ENCODE peak calls at places on chromosomes 5 and 9, in nine cellular contexts. Y, W, L, X, V, Z, K, D and O are unnamed samples.

GRCh38 chr9:129544766-129545165 is 76.1 kb downstream of the C9orf50 start:
- DNase-seq in Y (no peak), W (no peak), L (no peak), X (no peak), V (peak), Z (peak), K (no peak), D (no peak), O (peak)

GRCh38 chr5:90528704-90529233 is 615 bp downstream of the LYSMD3 start:
- DNase-seq in Y (no peak), W (no peak), L (no peak), X (peak), V (no peak), Z (peak), K (peak), D (no peak), O (peak)

GRCh38 chr5:159310492-159310891 is 19.8 kb downstream of the IL12B start:
- DNase-seq in Y (no peak), W (peak), L (no peak), X (peak), V (peak), Z (no peak), K (no peak), D (no peak), O (peak)

GRCh38 chr9:84170521-84171141 is 169.9 kb downstream of the SLC28A3 start:
- DNase-seq in Y (peak), W (no peak), L (peak), X (peak), V (peak), Z (peak), K (no peak), D (peak), O (peak)

GRCh38 chr9:4193391-4193790 is 106.5 kb downstream of the GLIS3 start:
- DNase-seq in Y (no peak), W (no peak), L (no peak), X (no peak), V (no peak), Z (no peak), K (no peak), D (no peak), O (no peak)

GRCh38 chr9:130825809-130826208 is 9.2 kb upstream of the ABL1 start:
- DNase-seq in Y (no peak), W (no peak), L (no peak), X (no peak), V (no peak), Z (no peak), K (no peak), D (no peak), O (no peak)

GRCh38 chr9:4987996-4988421 is 2.9 kb downstream of the JAK2 start:
- DNase-seq in Y (no peak), W (no peak), L (peak), X (peak), V (peak), Z (peak), K (peak), D (no peak), O (peak)

GRCh38 chr5:18992264-18992663 is 995.7 kb downstream of the CDH18 start:
- DNase-seq in Y (no peak), W (no peak), L (no peak), X (no peak), V (no peak), Z (no peak), K (no peak), D (no peak), O (no peak)

GRCh38 chr9:137506274-137506673 is 43.9 kb downstream of the PNPLA7 start:
- DNase-seq in Y (no peak), W (no peak), L (no peak), X (no peak), V (no peak), Z (no peak), K (no peak), D (no peak), O (no peak)

GRCh38 chr9:27491164-27491563 is 32.9 kb upstream of the IFNK start:
- DNase-seq in Y (no peak), W (no peak), L (no peak), X (no peak), V (peak), Z (peak), K (no peak), D (no peak), O (no peak)

GRCh38 chr9:132768932-132769894 is 98.9 kb downstream of the GTF3C4 start:
- DNase-seq in Y (peak), W (peak), L (no peak), X (peak), V (peak), Z (peak), K (peak), D (peak), O (peak)

GRCh38 chr5:94870496-94871214 is 252.2 kb downstream of the SLF1 start:
- DNase-seq in Y (no peak), W (no peak), L (no peak), X (peak), V (no peak), Z (no peak), K (no peak), D (no peak), O (no peak)

GRCh38 chr5:99315413-99316178 is 386.8 kb upstream of the CHD1 start:
- DNase-seq in Y (no peak), W (no peak), L (no peak), X (no peak), V (no peak), Z (no peak), K (no peak), D (no peak), O (no peak)

GRCh38 chr9:131277673-131278420 is 1.5 kb upstream of the FAM78A start:
- DNase-seq in Y (peak), W (no peak), L (peak), X (peak), V (peak), Z (peak), K (peak), D (peak), O (peak)

GRCh38 chr5:84218546-84218945 is 166.1 kb downstream of the EDIL3 start:
- DNase-seq in Y (no peak), W (no peak), L (no peak), X (no peak), V (peak), Z (peak), K (no peak), D (no peak), O (no peak)

GRCh38 chr5:139104577-139105271 is 93.4 kb downstream of the SIL1 start:
- DNase-seq in Y (peak), W (no peak), L (peak), X (no peak), V (peak), Z (peak), K (no peak), D (peak), O (peak)

GRCh38 chr9:85716031-85716877 is 25.5 kb downstream of the AGTPBP1 start:
- DNase-seq in Y (no peak), W (no peak), L (no peak), X (peak), V (no peak), Z (no peak), K (no peak), D (no peak), O (no peak)

GRCh38 chr5:1317921-1318565 is 23.2 kb upstream of the TERT start:
- DNase-seq in Y (peak), W (no peak), L (no peak), X (no peak), V (no peak), Z (no peak), K (no peak), D (no peak), O (no peak)

GRCh38 chr9:124708633-124709032 is 62.5 kb downstream of the NR6A1 start:
- DNase-seq in Y (no peak), W (no peak), L (no peak), X (no peak), V (peak), Z (peak), K (no peak), D (no peak), O (peak)

GRCh38 chr9:137236936-137237421 is 4.1 kb upstream of the TUBB4B start:
- DNase-seq in Y (no peak), W (no peak), L (no peak), X (no peak), V (no peak), Z (no peak), K (no peak), D (no peak), O (no peak)

DNA sequence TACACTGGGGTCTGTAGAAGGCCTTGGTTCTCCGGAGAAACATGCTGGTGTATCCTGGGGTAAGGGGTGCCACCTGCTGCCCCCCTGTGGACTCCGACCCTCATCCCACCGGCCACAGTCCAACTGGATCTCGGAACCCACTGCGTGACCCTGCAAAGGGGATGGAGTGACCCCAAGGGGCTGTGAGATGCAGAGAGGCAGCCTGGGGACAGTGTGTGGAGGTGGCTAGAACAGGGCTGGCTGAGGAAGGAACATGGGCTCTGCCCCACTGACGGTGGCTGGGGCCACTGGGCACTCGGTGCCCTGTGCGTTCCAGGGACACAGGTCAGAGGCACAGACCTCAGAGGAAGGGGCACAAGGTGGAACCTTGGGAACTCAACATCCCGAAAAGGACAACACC is 2.3 kb downstream of the NACC2 start:
- DNase-seq in Y (no peak), W (no peak), L (no peak), X (no peak), V (no peak), Z (no peak), K (no peak), D (peak), O (no peak)
- H3K4me3 ChIP-seq in Y (no peak), W (no peak), L (no peak), X (no peak), V (no peak), Z (no peak), K (no peak), D (peak), O (no peak)

DNA sequence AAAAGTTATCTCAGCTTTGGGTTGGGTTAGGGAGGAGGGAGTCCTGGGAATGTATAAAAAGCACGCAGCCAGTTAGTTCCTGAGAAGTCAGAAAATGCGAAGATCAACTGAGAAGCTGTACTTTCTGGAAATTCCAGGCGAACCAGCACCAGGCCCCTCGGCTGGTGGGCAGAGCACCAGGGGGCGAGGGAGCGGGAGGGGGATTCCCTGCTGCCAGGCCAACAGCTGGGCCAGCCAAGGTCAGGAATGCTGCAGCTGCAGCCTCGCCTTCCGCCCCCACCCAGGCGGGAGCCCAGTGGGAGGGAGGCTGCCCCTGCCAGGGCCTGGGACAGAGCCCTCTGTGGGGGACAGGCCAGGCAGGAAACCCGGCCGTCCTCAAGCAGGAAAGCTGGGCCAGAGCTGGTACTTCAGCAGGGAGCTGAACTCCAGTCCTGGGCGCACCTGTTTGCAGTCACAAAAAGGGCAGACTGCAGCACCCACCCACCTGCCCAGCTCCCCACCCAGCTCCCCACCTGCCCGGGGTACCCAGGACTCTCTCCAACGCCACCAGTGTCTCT is 35.5 kb downstream of the VAV2 start:
- DNase-seq in Y (no peak), W (no peak), L (no peak), X (peak), V (no peak), Z (no peak), K (no peak), D (peak), O (peak)
- H3K4me3 ChIP-seq in Y (no peak), W (no peak), L (peak), X (peak), V (no peak), Z (no peak), K (no peak), D (no peak), O (no peak)

GRCh38 chr5:122404653-122405362 is 92.8 kb downstream of the SNCAIP start:
- DNase-seq in Y (no peak), W (no peak), L (no peak), X (no peak), V (no peak), Z (no peak), K (no peak), D (no peak), O (no peak)

GRCh38 chr5:122412966-122413365 is 100.9 kb downstream of the SNCAIP start:
- DNase-seq in Y (no peak), W (no peak), L (no peak), X (no peak), V (no peak), Z (no peak), K (no peak), D (no peak), O (no peak)

GRCh38 chr5:122413722-122414121 is 101.7 kb downstream of the SNCAIP start:
- DNase-seq in Y (no peak), W (no peak), L (no peak), X (no peak), V (no peak), Z (no peak), K (no peak), D (no peak), O (no peak)

GRCh38 chr5:122403965-122404364 is 91.9 kb downstream of the SNCAIP start:
- DNase-seq in Y (no peak), W (no peak), L (no peak), X (no peak), V (no peak), Z (no peak), K (no peak), D (no peak), O (no peak)

GRCh38 chr5:122408592-122409219 is 96.7 kb downstream of the SNCAIP start:
- DNase-seq in Y (no peak), W (no peak), L (no peak), X (no peak), V (no peak), Z (no peak), K (no peak), D (no peak), O (peak)
- H3K4me3 ChIP-seq in Y (no peak), W (no peak), L (no peak), X (no peak), V (no peak), Z (no peak), K (no peak), D (no peak), O (no peak)

GRCh38 chr5:60943624-60944023 is 1.2 kb downstream of the ERCC8 start:
- DNase-seq in Y (no peak), W (no peak), L (no peak), X (no peak), V (no peak), Z (peak), K (no peak), D (no peak), O (no peak)
- H3K4me3 ChIP-seq in Y (no peak), W (no peak), L (no peak), X (peak), V (no peak), Z (no peak), K (peak), D (peak), O (no peak)

GRCh38 chr5:169636477-169637084 is 494 bp upstream of the DOCK2 start:
- DNase-seq in Y (no peak), W (no peak), L (no peak), X (peak), V (no peak), Z (no peak), K (no peak), D (no peak), O (no peak)

GRCh38 chr5:169637085-169637855 is at the start of gene DOCK2:
- DNase-seq in Y (peak), W (peak), L (no peak), X (peak), V (no peak), Z (no peak), K (peak), D (peak), O (no peak)

GRCh38 chr5:169635933-169636332 is 1.1 kb upstream of the DOCK2 start:
- DNase-seq in Y (no peak), W (no peak), L (no peak), X (no peak), V (no peak), Z (no peak), K (no peak), D (no peak), O (no peak)

GRCh38 chr5:169634606-169635005 is 2.5 kb upstream of the DOCK2 start:
- DNase-seq in Y (no peak), W (no peak), L (no peak), X (no peak), V (no peak), Z (no peak), K (no peak), D (no peak), O (no peak)

GRCh38 chr5:169637856-169638190 is 748 bp downstream of the DOCK2 start:
- DNase-seq in Y (no peak), W (no peak), L (no peak), X (no peak), V (no peak), Z (no peak), K (peak), D (no peak), O (no peak)
- H3K4me3 ChIP-seq in Y (peak), W (peak), L (no peak), X (peak), V (no peak), Z (no peak), K (peak), D (no peak), O (no peak)